ENCODE peak calls at places on chromosomes 5 and 9, in seven cellular contexts. One of them, this sample, is unnamed.

GRCh38 chr5:138077064-138077696 is 6.7 kb upstream of the WNT8A start:
- DNase-seq in trophoblast cell: peak
- DNase-seq in body of pancreas: peak
- DNase-seq in AG04450: peak
- DNase-seq in fibroblast of lung: peak
- DNase-seq in CD8-positive, alpha-beta memory T cell: peak
- DNase-seq in WERI-Rb-1: peak
- DNase-seq in this sample: peak

GRCh38 chr5:137218896-137219295 is 280.2 kb downstream of the SPOCK1 start:
- DNase-seq in trophoblast cell: no peak
- DNase-seq in body of pancreas: peak
- DNase-seq in AG04450: no peak
- DNase-seq in fibroblast of lung: no peak
- DNase-seq in CD8-positive, alpha-beta memory T cell: no peak
- DNase-seq in WERI-Rb-1: no peak
- DNase-seq in this sample: no peak

GRCh38 chr9:127445851-127446719 is 5.1 kb downstream of the RPL12 start:
- DNase-seq in trophoblast cell: peak
- DNase-seq in body of pancreas: no peak
- DNase-seq in AG04450: no peak
- DNase-seq in fibroblast of lung: peak
- DNase-seq in CD8-positive, alpha-beta memory T cell: no peak
- DNase-seq in WERI-Rb-1: no peak
- DNase-seq in this sample: no peak

GRCh38 chr5:52878671-52879070 is 91.0 kb downstream of the ITGA1 start:
- DNase-seq in trophoblast cell: no peak
- DNase-seq in body of pancreas: no peak
- DNase-seq in AG04450: no peak
- DNase-seq in fibroblast of lung: peak
- DNase-seq in CD8-positive, alpha-beta memory T cell: no peak
- DNase-seq in WERI-Rb-1: no peak
- DNase-seq in this sample: peak

GRCh38 chr5:66041612-66042011 is 102.5 kb upstream of the SREK1 start:
- DNase-seq in trophoblast cell: peak
- DNase-seq in body of pancreas: no peak
- DNase-seq in AG04450: no peak
- DNase-seq in fibroblast of lung: no peak
- DNase-seq in CD8-positive, alpha-beta memory T cell: no peak
- DNase-seq in WERI-Rb-1: no peak
- DNase-seq in this sample: no peak

GRCh38 chr5:127290946-127291763 is 559 bp downstream of the MEGF10 start:
- DNase-seq in trophoblast cell: no peak
- DNase-seq in body of pancreas: no peak
- DNase-seq in AG04450: no peak
- DNase-seq in fibroblast of lung: peak
- DNase-seq in CD8-positive, alpha-beta memory T cell: no peak
- DNase-seq in WERI-Rb-1: no peak
- DNase-seq in this sample: no peak

GRCh38 chr5:143341807-143342570 is 61.5 kb downstream of the NR3C1 start:
- DNase-seq in trophoblast cell: peak
- DNase-seq in body of pancreas: no peak
- DNase-seq in AG04450: no peak
- DNase-seq in fibroblast of lung: peak
- DNase-seq in CD8-positive, alpha-beta memory T cell: no peak
- DNase-seq in WERI-Rb-1: no peak
- DNase-seq in this sample: no peak

GRCh38 chr5:121805931-121806330 is 45.8 kb upstream of the FTMT start:
- DNase-seq in trophoblast cell: no peak
- DNase-seq in body of pancreas: no peak
- DNase-seq in AG04450: no peak
- DNase-seq in fibroblast of lung: peak
- DNase-seq in CD8-positive, alpha-beta memory T cell: no peak
- DNase-seq in WERI-Rb-1: no peak
- DNase-seq in this sample: no peak

GRCh38 chr5:38821679-38822078 is 24.1 kb upstream of the OSMR start:
- DNase-seq in trophoblast cell: no peak
- DNase-seq in body of pancreas: no peak
- DNase-seq in AG04450: no peak
- DNase-seq in fibroblast of lung: no peak
- DNase-seq in CD8-positive, alpha-beta memory T cell: no peak
- DNase-seq in WERI-Rb-1: no peak
- DNase-seq in this sample: no peak

GRCh38 chr5:15763754-15764153 is 263.8 kb downstream of the FBXL7 start:
- DNase-seq in trophoblast cell: peak
- DNase-seq in body of pancreas: no peak
- DNase-seq in AG04450: no peak
- DNase-seq in fibroblast of lung: peak
- DNase-seq in CD8-positive, alpha-beta memory T cell: no peak
- DNase-seq in WERI-Rb-1: peak
- DNase-seq in this sample: no peak

GRCh38 chr5:119275873-119276214 is 80.0 kb upstream of the TNFAIP8 start:
- DNase-seq in trophoblast cell: no peak
- DNase-seq in body of pancreas: no peak
- DNase-seq in AG04450: no peak
- DNase-seq in fibroblast of lung: no peak
- DNase-seq in CD8-positive, alpha-beta memory T cell: no peak
- DNase-seq in WERI-Rb-1: peak
- DNase-seq in this sample: no peak

DNA sequence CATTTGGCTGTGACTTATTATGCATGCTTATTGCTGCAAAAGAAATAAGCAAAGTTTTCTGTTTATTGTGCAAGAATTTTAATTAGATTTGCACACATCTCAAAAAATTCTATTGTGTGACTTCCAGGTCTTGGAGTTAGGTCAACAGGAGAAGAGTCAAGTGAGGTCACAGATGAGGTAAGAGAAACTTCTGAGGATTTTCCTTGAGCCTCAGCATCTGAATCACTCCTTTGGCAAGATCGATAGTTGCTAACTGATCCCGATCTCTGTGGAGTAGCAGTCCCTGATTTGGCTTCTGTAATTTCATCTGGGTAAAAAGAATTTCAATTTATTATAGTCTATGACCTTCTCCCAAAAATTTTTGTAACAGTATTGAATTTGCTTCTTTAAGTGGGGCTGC is 7.0 kb upstream of the TTC33 start:
- DNase-seq in trophoblast cell: no peak
- DNase-seq in body of pancreas: no peak
- DNase-seq in AG04450: no peak
- DNase-seq in fibroblast of lung: no peak
- DNase-seq in CD8-positive, alpha-beta memory T cell: no peak
- DNase-seq in WERI-Rb-1: no peak
- DNase-seq in this sample: no peak
- H3K27ac ChIP-seq in trophoblast cell: no peak
- H3K27ac ChIP-seq in body of pancreas: no peak
- H3K27ac ChIP-seq in AG04450: no peak
- H3K27ac ChIP-seq in fibroblast of lung: no peak
- H3K27ac ChIP-seq in CD8-positive, alpha-beta memory T cell: no peak
- H3K27ac ChIP-seq in WERI-Rb-1: no peak
- H3K27ac ChIP-seq in this sample: no peak

GRCh38 chr9:120734607-120735006 is 20.3 kb upstream of the MEGF9 start:
- DNase-seq in trophoblast cell: no peak
- DNase-seq in body of pancreas: no peak
- DNase-seq in AG04450: no peak
- DNase-seq in fibroblast of lung: no peak
- DNase-seq in CD8-positive, alpha-beta memory T cell: no peak
- DNase-seq in WERI-Rb-1: no peak
- DNase-seq in this sample: no peak

GRCh38 chr9:120729796-120730195 is 15.5 kb upstream of the MEGF9 start:
- DNase-seq in trophoblast cell: no peak
- DNase-seq in body of pancreas: no peak
- DNase-seq in AG04450: no peak
- DNase-seq in fibroblast of lung: no peak
- DNase-seq in CD8-positive, alpha-beta memory T cell: no peak
- DNase-seq in WERI-Rb-1: peak
- DNase-seq in this sample: no peak

GRCh38 chr9:120733190-120733589 is 18.9 kb upstream of the MEGF9 start:
- DNase-seq in trophoblast cell: no peak
- DNase-seq in body of pancreas: peak
- DNase-seq in AG04450: peak
- DNase-seq in fibroblast of lung: peak
- DNase-seq in CD8-positive, alpha-beta memory T cell: no peak
- DNase-seq in WERI-Rb-1: no peak
- DNase-seq in this sample: no peak

GRCh38 chr9:120735009-120735408 is 20.7 kb upstream of the MEGF9 start:
- DNase-seq in trophoblast cell: no peak
- DNase-seq in body of pancreas: no peak
- DNase-seq in AG04450: no peak
- DNase-seq in fibroblast of lung: no peak
- DNase-seq in CD8-positive, alpha-beta memory T cell: no peak
- DNase-seq in WERI-Rb-1: no peak
- DNase-seq in this sample: no peak

GRCh38 chr9:120730661-120731514 is 16.6 kb upstream of the MEGF9 start:
- DNase-seq in trophoblast cell: no peak
- DNase-seq in body of pancreas: peak
- DNase-seq in AG04450: peak
- DNase-seq in fibroblast of lung: peak
- DNase-seq in CD8-positive, alpha-beta memory T cell: no peak
- DNase-seq in WERI-Rb-1: peak
- DNase-seq in this sample: peak
- H3K4me3 ChIP-seq in trophoblast cell: no peak
- H3K4me3 ChIP-seq in body of pancreas: no peak
- H3K4me3 ChIP-seq in AG04450: no peak
- H3K4me3 ChIP-seq in fibroblast of lung: no peak
- H3K4me3 ChIP-seq in CD8-positive, alpha-beta memory T cell: no peak
- H3K4me3 ChIP-seq in WERI-Rb-1: no peak
- H3K4me3 ChIP-seq in this sample: no peak

GRCh38 chr9:68498816-68499215 is 41.9 kb downstream of the TMEM252 start:
- DNase-seq in trophoblast cell: no peak
- DNase-seq in body of pancreas: no peak
- DNase-seq in AG04450: no peak
- DNase-seq in fibroblast of lung: no peak
- DNase-seq in CD8-positive, alpha-beta memory T cell: no peak
- DNase-seq in WERI-Rb-1: no peak
- DNase-seq in this sample: no peak

GRCh38 chr9:68505681-68506409 is 34.8 kb downstream of the TMEM252 start:
- DNase-seq in trophoblast cell: no peak
- DNase-seq in body of pancreas: no peak
- DNase-seq in AG04450: no peak
- DNase-seq in fibroblast of lung: peak
- DNase-seq in CD8-positive, alpha-beta memory T cell: no peak
- DNase-seq in WERI-Rb-1: no peak
- DNase-seq in this sample: no peak

GRCh38 chr9:68500457-68501158 is 40.1 kb downstream of the TMEM252 start:
- DNase-seq in trophoblast cell: peak
- DNase-seq in body of pancreas: no peak
- DNase-seq in AG04450: no peak
- DNase-seq in fibroblast of lung: peak
- DNase-seq in CD8-positive, alpha-beta memory T cell: no peak
- DNase-seq in WERI-Rb-1: no peak
- DNase-seq in this sample: peak

GRCh38 chr9:68501159-68501506 is 39.5 kb downstream of the TMEM252 start:
- DNase-seq in trophoblast cell: no peak
- DNase-seq in body of pancreas: no peak
- DNase-seq in AG04450: no peak
- DNase-seq in fibroblast of lung: peak
- DNase-seq in CD8-positive, alpha-beta memory T cell: no peak
- DNase-seq in WERI-Rb-1: no peak
- DNase-seq in this sample: no peak

DNA sequence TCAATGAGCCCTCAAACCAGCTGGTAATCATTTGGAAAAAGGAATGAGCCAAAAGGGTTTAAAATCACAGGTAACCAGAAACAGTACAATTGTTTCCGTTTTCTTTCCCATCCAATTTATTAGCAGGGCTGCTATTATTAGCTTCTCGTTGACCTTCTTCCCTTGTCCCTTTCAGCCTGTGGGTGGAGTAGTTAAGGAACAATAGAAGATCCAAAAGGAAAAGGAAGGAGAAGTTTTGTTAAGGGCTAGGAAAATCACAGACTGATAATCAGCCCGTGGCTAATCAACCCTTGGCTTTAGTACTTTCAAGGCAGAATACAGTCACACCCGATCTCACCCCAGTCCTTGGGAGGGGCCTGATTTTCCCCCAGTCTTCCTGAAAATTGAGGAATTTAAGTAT is 38.4 kb downstream of the TMEM252 start:
- DNase-seq in trophoblast cell: no peak
- DNase-seq in body of pancreas: no peak
- DNase-seq in AG04450: no peak
- DNase-seq in fibroblast of lung: no peak
- DNase-seq in CD8-positive, alpha-beta memory T cell: no peak
- DNase-seq in WERI-Rb-1: no peak
- DNase-seq in this sample: no peak
- H3K27ac ChIP-seq in trophoblast cell: no peak
- H3K27ac ChIP-seq in body of pancreas: no peak
- H3K27ac ChIP-seq in AG04450: no peak
- H3K27ac ChIP-seq in fibroblast of lung: no peak
- H3K27ac ChIP-seq in CD8-positive, alpha-beta memory T cell: no peak
- H3K27ac ChIP-seq in WERI-Rb-1: no peak
- H3K27ac ChIP-seq in this sample: no peak

GRCh38 chr5:135995979-135996378 is 32.8 kb upstream of the TGFBI start:
- DNase-seq in trophoblast cell: no peak
- DNase-seq in body of pancreas: no peak
- DNase-seq in AG04450: no peak
- DNase-seq in fibroblast of lung: no peak
- DNase-seq in CD8-positive, alpha-beta memory T cell: no peak
- DNase-seq in WERI-Rb-1: no peak
- DNase-seq in this sample: peak

GRCh38 chr5:135993894-135994514 is 34.8 kb upstream of the TGFBI start:
- DNase-seq in trophoblast cell: no peak
- DNase-seq in body of pancreas: no peak
- DNase-seq in AG04450: peak
- DNase-seq in fibroblast of lung: peak
- DNase-seq in CD8-positive, alpha-beta memory T cell: no peak
- DNase-seq in WERI-Rb-1: no peak
- DNase-seq in this sample: peak

GRCh38 chr5:135991381-135991907 is 36.7 kb upstream of the LECT2 start:
- DNase-seq in trophoblast cell: no peak
- DNase-seq in body of pancreas: no peak
- DNase-seq in AG04450: no peak
- DNase-seq in fibroblast of lung: no peak
- DNase-seq in CD8-positive, alpha-beta memory T cell: no peak
- DNase-seq in WERI-Rb-1: no peak
- DNase-seq in this sample: no peak

GRCh38 chr5:135990518-135991240 is 35.9 kb upstream of the LECT2 start:
- DNase-seq in trophoblast cell: no peak
- DNase-seq in body of pancreas: no peak
- DNase-seq in AG04450: no peak
- DNase-seq in fibroblast of lung: no peak
- DNase-seq in CD8-positive, alpha-beta memory T cell: no peak
- DNase-seq in WERI-Rb-1: peak
- DNase-seq in this sample: no peak

DNA sequence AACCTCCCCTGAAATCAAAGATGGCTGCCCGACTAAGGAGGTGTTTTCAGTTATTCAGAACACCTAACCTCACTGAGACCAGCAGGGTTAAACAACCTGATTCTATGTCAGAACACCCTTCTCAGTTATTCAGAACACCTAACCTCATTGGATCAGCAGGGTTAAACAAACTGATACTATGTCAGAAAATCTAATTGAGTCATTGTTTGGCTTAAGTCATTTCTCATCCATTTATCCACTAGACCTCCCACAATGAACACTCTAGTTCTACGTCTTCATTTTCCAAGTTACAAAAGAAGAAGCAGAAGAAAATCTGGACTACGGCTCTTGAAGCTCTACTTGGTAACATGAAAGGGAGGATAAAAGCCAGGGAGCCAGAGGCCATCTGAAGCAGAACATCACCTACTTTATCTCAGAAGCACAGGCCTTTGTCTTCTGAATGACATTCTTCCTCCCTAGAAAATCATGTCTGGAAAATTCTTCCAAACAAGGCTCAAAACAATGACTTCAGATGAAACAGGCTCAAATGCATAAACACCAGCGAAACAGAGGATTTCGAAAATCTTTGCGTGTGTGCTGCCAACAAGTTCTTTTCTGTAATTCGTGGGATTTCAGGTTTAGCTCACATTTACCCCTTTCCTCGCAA is 35.4 kb upstream of the TGFBI start:
- DNase-seq in trophoblast cell: no peak
- DNase-seq in body of pancreas: no peak
- DNase-seq in AG04450: no peak
- DNase-seq in fibroblast of lung: peak
- DNase-seq in CD8-positive, alpha-beta memory T cell: no peak
- DNase-seq in WERI-Rb-1: no peak
- DNase-seq in this sample: peak
- H3K4me3 ChIP-seq in trophoblast cell: no peak
- H3K4me3 ChIP-seq in body of pancreas: no peak
- H3K4me3 ChIP-seq in AG04450: peak
- H3K4me3 ChIP-seq in fibroblast of lung: no peak
- H3K4me3 ChIP-seq in CD8-positive, alpha-beta memory T cell: no peak
- H3K4me3 ChIP-seq in WERI-Rb-1: no peak
- H3K4me3 ChIP-seq in this sample: no peak